ENCODE peak calls at places on chromosomes 1 and 21, in ten cellular contexts. One of them, this sample, is unnamed. For H3K36me3 and H3K27me3, the result is how much of the 10 kb centered on the place peaks cover.

GRCh38 chr1:169928438-169929209 is 34.9 kb upstream of the SCYL3 start:
- DNase-seq in GM23338: peak
- DNase-seq in left lung: no peak
- DNase-seq in upper lobe of right lung: no peak
- DNase-seq in brain microvascular endothelial cell: no peak
- DNase-seq in mesendoderm: peak
- DNase-seq in colonic mucosa: no peak
- DNase-seq in lung: no peak
- DNase-seq in fibroblast of lung: peak
- DNase-seq in osteoblast: no peak
- DNase-seq in this sample: no peak

GRCh38 chr1:188986751-188987417 is 1490.8 kb downstream of the BRINP3 start:
- DNase-seq in GM23338: no peak
- DNase-seq in left lung: no peak
- DNase-seq in upper lobe of right lung: peak
- DNase-seq in brain microvascular endothelial cell: no peak
- DNase-seq in mesendoderm: peak
- DNase-seq in colonic mucosa: no peak
- DNase-seq in lung: no peak
- DNase-seq in fibroblast of lung: no peak
- DNase-seq in osteoblast: no peak
- DNase-seq in this sample: no peak

GRCh38 chr1:170448661-170449158 is 83.3 kb upstream of the GORAB start:
- DNase-seq in GM23338: no peak
- DNase-seq in left lung: no peak
- DNase-seq in upper lobe of right lung: no peak
- DNase-seq in brain microvascular endothelial cell: no peak
- DNase-seq in mesendoderm: no peak
- DNase-seq in colonic mucosa: no peak
- DNase-seq in lung: no peak
- DNase-seq in fibroblast of lung: no peak
- DNase-seq in osteoblast: no peak
- DNase-seq in this sample: no peak

GRCh38 chr1:119840745-119841144 is 29.5 kb upstream of the REG4 start:
- DNase-seq in GM23338: no peak
- DNase-seq in left lung: no peak
- DNase-seq in upper lobe of right lung: no peak
- DNase-seq in brain microvascular endothelial cell: no peak
- DNase-seq in mesendoderm: no peak
- DNase-seq in colonic mucosa: no peak
- DNase-seq in lung: no peak
- DNase-seq in fibroblast of lung: no peak
- DNase-seq in osteoblast: no peak
- DNase-seq in this sample: no peak

GRCh38 chr1:50476800-50477199 is 53.6 kb upstream of the DMRTA2 start:
- DNase-seq in GM23338: no peak
- DNase-seq in left lung: no peak
- DNase-seq in upper lobe of right lung: no peak
- DNase-seq in brain microvascular endothelial cell: no peak
- DNase-seq in mesendoderm: no peak
- DNase-seq in colonic mucosa: no peak
- DNase-seq in lung: no peak
- DNase-seq in fibroblast of lung: no peak
- DNase-seq in osteoblast: no peak
- DNase-seq in this sample: no peak

GRCh38 chr1:159795534-159795933 is 6.6 kb upstream of the FCRL6 start:
- DNase-seq in GM23338: no peak
- DNase-seq in left lung: no peak
- DNase-seq in upper lobe of right lung: no peak
- DNase-seq in brain microvascular endothelial cell: no peak
- DNase-seq in mesendoderm: no peak
- DNase-seq in colonic mucosa: no peak
- DNase-seq in lung: no peak
- DNase-seq in fibroblast of lung: no peak
- DNase-seq in osteoblast: no peak
- DNase-seq in this sample: no peak

GRCh38 chr1:41695118-41695517 is 210.6 kb upstream of the EDN2 start:
- DNase-seq in GM23338: no peak
- DNase-seq in left lung: peak
- DNase-seq in upper lobe of right lung: peak
- DNase-seq in brain microvascular endothelial cell: no peak
- DNase-seq in mesendoderm: no peak
- DNase-seq in colonic mucosa: peak
- DNase-seq in lung: no peak
- DNase-seq in fibroblast of lung: no peak
- DNase-seq in osteoblast: peak
- DNase-seq in this sample: no peak

GRCh38 chr1:46446646-46447498 is 42.8 kb upstream of the DMBX1 start:
- DNase-seq in GM23338: peak
- DNase-seq in left lung: peak
- DNase-seq in upper lobe of right lung: peak
- DNase-seq in brain microvascular endothelial cell: peak
- DNase-seq in mesendoderm: peak
- DNase-seq in colonic mucosa: peak
- DNase-seq in lung: peak
- DNase-seq in fibroblast of lung: peak
- DNase-seq in osteoblast: peak
- DNase-seq in this sample: peak

GRCh38 chr21:35423694-35424093 is 374.6 kb upstream of the RUNX1 start:
- DNase-seq in GM23338: no peak
- DNase-seq in left lung: no peak
- DNase-seq in upper lobe of right lung: no peak
- DNase-seq in brain microvascular endothelial cell: no peak
- DNase-seq in mesendoderm: no peak
- DNase-seq in colonic mucosa: no peak
- DNase-seq in lung: no peak
- DNase-seq in fibroblast of lung: peak
- DNase-seq in osteoblast: no peak
- DNase-seq in this sample: no peak

GRCh38 chr1:156860639-156861423 is at the start of gene NTRK1:
- DNase-seq in GM23338: peak
- DNase-seq in left lung: no peak
- DNase-seq in upper lobe of right lung: no peak
- DNase-seq in brain microvascular endothelial cell: no peak
- DNase-seq in mesendoderm: peak
- DNase-seq in colonic mucosa: peak
- DNase-seq in lung: no peak
- DNase-seq in fibroblast of lung: peak
- DNase-seq in osteoblast: peak
- DNase-seq in this sample: peak

GRCh38 chr1:245875581-245876263 is 631.4 kb downstream of the SMYD3 start:
- DNase-seq in GM23338: no peak
- DNase-seq in left lung: no peak
- DNase-seq in upper lobe of right lung: no peak
- DNase-seq in brain microvascular endothelial cell: no peak
- DNase-seq in mesendoderm: no peak
- DNase-seq in colonic mucosa: no peak
- DNase-seq in lung: no peak
- DNase-seq in fibroblast of lung: no peak
- DNase-seq in osteoblast: peak
- DNase-seq in this sample: no peak

GRCh38 chr1:245874942-245875580 is 632.0 kb downstream of the SMYD3 start:
- DNase-seq in GM23338: no peak
- DNase-seq in left lung: peak
- DNase-seq in upper lobe of right lung: peak
- DNase-seq in brain microvascular endothelial cell: peak
- DNase-seq in mesendoderm: no peak
- DNase-seq in colonic mucosa: peak
- DNase-seq in lung: peak
- DNase-seq in fibroblast of lung: peak
- DNase-seq in osteoblast: peak
- DNase-seq in this sample: no peak

GRCh38 chr1:245872475-245872874 is 634.6 kb downstream of the SMYD3 start:
- DNase-seq in GM23338: no peak
- DNase-seq in left lung: no peak
- DNase-seq in upper lobe of right lung: no peak
- DNase-seq in brain microvascular endothelial cell: no peak
- DNase-seq in mesendoderm: no peak
- DNase-seq in colonic mucosa: no peak
- DNase-seq in lung: no peak
- DNase-seq in fibroblast of lung: no peak
- DNase-seq in osteoblast: no peak
- DNase-seq in this sample: no peak

GRCh38 chr1:245873068-245873467 is 634.0 kb downstream of the SMYD3 start:
- DNase-seq in GM23338: no peak
- DNase-seq in left lung: no peak
- DNase-seq in upper lobe of right lung: no peak
- DNase-seq in brain microvascular endothelial cell: no peak
- DNase-seq in mesendoderm: no peak
- DNase-seq in colonic mucosa: no peak
- DNase-seq in lung: no peak
- DNase-seq in fibroblast of lung: no peak
- DNase-seq in osteoblast: no peak
- DNase-seq in this sample: no peak

DNA sequence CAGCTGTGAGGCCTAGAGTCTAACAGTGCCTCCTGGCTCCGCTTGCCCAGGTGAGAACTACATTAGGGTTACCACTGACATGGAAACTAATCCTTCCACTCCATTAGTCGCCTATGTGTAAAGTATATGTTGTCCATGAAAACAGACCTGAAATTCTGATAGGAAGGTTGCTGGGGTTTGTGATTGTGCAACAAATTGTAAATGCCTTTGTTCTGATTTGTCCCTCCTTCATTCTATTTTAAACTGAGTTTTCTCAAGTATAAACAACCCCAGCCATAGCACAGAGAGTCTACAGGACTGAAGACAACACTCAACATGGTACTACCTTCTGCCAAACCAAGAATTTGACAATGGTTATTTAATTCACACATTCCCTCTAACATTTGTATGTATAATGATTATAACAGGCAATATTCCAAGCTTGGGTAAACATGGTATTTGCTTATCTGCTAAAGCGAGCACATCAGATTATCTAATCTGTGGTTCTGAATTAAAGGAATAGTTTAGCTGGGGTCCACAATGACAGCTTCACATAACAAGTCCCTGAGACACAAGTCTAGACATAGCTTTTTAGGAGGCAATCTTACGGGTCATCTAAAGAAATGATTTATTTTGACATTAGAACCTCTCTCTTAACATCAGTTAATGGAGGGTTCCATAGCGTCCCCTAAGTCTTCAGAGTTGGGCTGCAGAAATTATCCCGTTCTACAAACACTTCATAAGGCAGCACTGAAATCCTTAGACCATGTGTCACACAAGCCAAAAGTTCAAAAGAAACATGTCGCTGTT is 633.0 kb downstream of the SMYD3 start:
- DNase-seq in GM23338: no peak
- DNase-seq in left lung: no peak
- DNase-seq in upper lobe of right lung: no peak
- DNase-seq in brain microvascular endothelial cell: peak
- DNase-seq in mesendoderm: peak
- DNase-seq in colonic mucosa: no peak
- DNase-seq in lung: no peak
- DNase-seq in fibroblast of lung: no peak
- DNase-seq in osteoblast: no peak
- DNase-seq in this sample: no peak
- H3K36me3 ChIP-seq in GM23338: under half
- H3K36me3 ChIP-seq in left lung: under half
- H3K36me3 ChIP-seq in upper lobe of right lung: under half
- H3K36me3 ChIP-seq in brain microvascular endothelial cell: under half
- H3K36me3 ChIP-seq in mesendoderm: under half
- H3K36me3 ChIP-seq in colonic mucosa: under half
- H3K36me3 ChIP-seq in lung: under half
- H3K36me3 ChIP-seq in fibroblast of lung: under half
- H3K36me3 ChIP-seq in osteoblast: under half
- H3K36me3 ChIP-seq in this sample: under half

GRCh38 chr1:3078421-3078820 is 9.4 kb downstream of the PRDM16 start:
- DNase-seq in GM23338: no peak
- DNase-seq in left lung: no peak
- DNase-seq in upper lobe of right lung: no peak
- DNase-seq in brain microvascular endothelial cell: no peak
- DNase-seq in mesendoderm: no peak
- DNase-seq in colonic mucosa: no peak
- DNase-seq in lung: no peak
- DNase-seq in fibroblast of lung: no peak
- DNase-seq in osteoblast: no peak
- DNase-seq in this sample: no peak

GRCh38 chr1:3080236-3080964 is 11.4 kb downstream of the PRDM16 start:
- DNase-seq in GM23338: no peak
- DNase-seq in left lung: no peak
- DNase-seq in upper lobe of right lung: no peak
- DNase-seq in brain microvascular endothelial cell: no peak
- DNase-seq in mesendoderm: no peak
- DNase-seq in colonic mucosa: no peak
- DNase-seq in lung: no peak
- DNase-seq in fibroblast of lung: no peak
- DNase-seq in osteoblast: no peak
- DNase-seq in this sample: no peak

GRCh38 chr1:3077561-3077960 is 8.6 kb downstream of the PRDM16 start:
- DNase-seq in GM23338: no peak
- DNase-seq in left lung: no peak
- DNase-seq in upper lobe of right lung: no peak
- DNase-seq in brain microvascular endothelial cell: no peak
- DNase-seq in mesendoderm: no peak
- DNase-seq in colonic mucosa: no peak
- DNase-seq in lung: no peak
- DNase-seq in fibroblast of lung: no peak
- DNase-seq in osteoblast: no peak
- DNase-seq in this sample: no peak

GRCh38 chr1:3079381-3080093 is 10.5 kb downstream of the PRDM16 start:
- DNase-seq in GM23338: no peak
- DNase-seq in left lung: peak
- DNase-seq in upper lobe of right lung: no peak
- DNase-seq in brain microvascular endothelial cell: no peak
- DNase-seq in mesendoderm: no peak
- DNase-seq in colonic mucosa: no peak
- DNase-seq in lung: no peak
- DNase-seq in fibroblast of lung: no peak
- DNase-seq in osteoblast: no peak
- DNase-seq in this sample: no peak

GRCh38 chr1:3078941-3079340 is 9.9 kb downstream of the PRDM16 start:
- DNase-seq in GM23338: no peak
- DNase-seq in left lung: no peak
- DNase-seq in upper lobe of right lung: no peak
- DNase-seq in brain microvascular endothelial cell: no peak
- DNase-seq in mesendoderm: no peak
- DNase-seq in colonic mucosa: no peak
- DNase-seq in lung: no peak
- DNase-seq in fibroblast of lung: no peak
- DNase-seq in osteoblast: no peak
- DNase-seq in this sample: no peak
- H3K27me3 ChIP-seq in GM23338: under half
- H3K27me3 ChIP-seq in left lung: under half
- H3K27me3 ChIP-seq in upper lobe of right lung: under half
- H3K27me3 ChIP-seq in brain microvascular endothelial cell: under half
- H3K27me3 ChIP-seq in mesendoderm: under half
- H3K27me3 ChIP-seq in colonic mucosa: under half
- H3K27me3 ChIP-seq in lung: under half
- H3K27me3 ChIP-seq in fibroblast of lung: under half
- H3K27me3 ChIP-seq in osteoblast: under half
- H3K27me3 ChIP-seq in this sample: under half

GRCh38 chr1:89876463-89876862 is 55.6 kb downstream of the LRRC8D start:
- DNase-seq in GM23338: no peak
- DNase-seq in left lung: no peak
- DNase-seq in upper lobe of right lung: no peak
- DNase-seq in brain microvascular endothelial cell: no peak
- DNase-seq in mesendoderm: no peak
- DNase-seq in colonic mucosa: no peak
- DNase-seq in lung: no peak
- DNase-seq in fibroblast of lung: no peak
- DNase-seq in osteoblast: no peak
- DNase-seq in this sample: no peak
- H3K36me3 ChIP-seq in GM23338: under half
- H3K36me3 ChIP-seq in left lung: under half
- H3K36me3 ChIP-seq in upper lobe of right lung: under half
- H3K36me3 ChIP-seq in brain microvascular endothelial cell: under half
- H3K36me3 ChIP-seq in mesendoderm: under half
- H3K36me3 ChIP-seq in colonic mucosa: under half
- H3K36me3 ChIP-seq in lung: under half
- H3K36me3 ChIP-seq in fibroblast of lung: under half
- H3K36me3 ChIP-seq in osteoblast: under half
- H3K36me3 ChIP-seq in this sample: under half

GRCh38 chr1:33615546-33615945 is 143.1 kb downstream of the ZSCAN20 start:
- DNase-seq in GM23338: no peak
- DNase-seq in left lung: no peak
- DNase-seq in upper lobe of right lung: no peak
- DNase-seq in brain microvascular endothelial cell: no peak
- DNase-seq in mesendoderm: no peak
- DNase-seq in colonic mucosa: no peak
- DNase-seq in lung: no peak
- DNase-seq in fibroblast of lung: no peak
- DNase-seq in osteoblast: no peak
- DNase-seq in this sample: no peak
- H3K27me3 ChIP-seq in GM23338: under half
- H3K27me3 ChIP-seq in left lung: under half
- H3K27me3 ChIP-seq in upper lobe of right lung: under half
- H3K27me3 ChIP-seq in brain microvascular endothelial cell: under half
- H3K27me3 ChIP-seq in mesendoderm: under half
- H3K27me3 ChIP-seq in colonic mucosa: under half
- H3K27me3 ChIP-seq in lung: under half
- H3K27me3 ChIP-seq in fibroblast of lung: under half
- H3K27me3 ChIP-seq in osteoblast: under half
- H3K27me3 ChIP-seq in this sample: under half

This sample was measured in H7.